ENCODE peak calls at places on chromosomes 6 and 20, in five cellular contexts. Y, A, Q, S and R are unnamed samples.

GRCh38 chr20:60049601-60050000 is 91.4 kb downstream of the CDH26 start:
- DNase-seq in Q (no peak), Y (peak; percentile 35), A (no peak), S (peak; percentile 17), R (peak; percentile 23)

GRCh38 chr20:63411151-63411897 is 50.2 kb upstream of the CHRNA4 start:
- DNase-seq in Y (no peak), S (no peak), Q (no peak), A (no peak), R (no peak)

GRCh38 chr6:22025468-22026159 is 271.2 kb downstream of the PRL start:
- DNase-seq in Q (peak; percentile 16), S (peak; percentile 48), Y (peak; percentile 46), A (peak; percentile 35), R (no peak)

GRCh38 chr20:17808357-17808756 is 108.6 kb downstream of the BANF2 start:
- DNase-seq in Y (no peak), Q (peak; percentile 54), S (peak; percentile 74), A (peak; percentile 45), R (no peak)

GRCh38 chr20:1185781-1186334 is 1.1 kb upstream of the TMEM74B start:
- DNase-seq in Q (peak; percentile 88), Y (peak; percentile 16), A (peak; percentile 80), S (peak; percentile 69), R (no peak)

GRCh38 chr20:19934792-19935491 is 82.2 kb upstream of the NAA20 start:
- DNase-seq in A (peak; percentile 22), S (no peak), Y (peak; percentile 88), Q (no peak), R (no peak)

GRCh38 chr6:28005124-28005662 is 48.2 kb downstream of the OR2B6 start:
- DNase-seq in A (no peak), Y (no peak), S (no peak), Q (no peak), R (no peak)

GRCh38 chr6:44059359-44060342 is 67.6 kb downstream of the MRPL14 start:
- DNase-seq in Q (no peak), A (no peak), S (peak; percentile 74), Y (peak; percentile 94), R (no peak)

GRCh38 chr6:163991326-163991725 is 576.8 kb downstream of the QKI start:
- DNase-seq in Y (no peak), Q (no peak), S (no peak), A (no peak), R (no peak)

GRCh38 chr6:108575905-108576494 is 15.3 kb downstream of the FOXO3 start:
- DNase-seq in S (no peak), A (no peak), Q (no peak), Y (no peak), R (no peak)

GRCh38 chr6:108580645-108581044 is 19.9 kb downstream of the FOXO3 start:
- DNase-seq in Y (no peak), A (no peak), Q (no peak), S (no peak), R (no peak)

GRCh38 chr6:108576724-108577123 is 16.0 kb downstream of the FOXO3 start:
- DNase-seq in A (no peak), Q (no peak), S (no peak), Y (no peak), R (no peak)

GRCh38 chr6:108578595-108579038 is 17.9 kb downstream of the FOXO3 start:
- DNase-seq in A (peak; percentile 59), S (peak; percentile 64), Y (no peak), Q (no peak), R (no peak)

DNA sequence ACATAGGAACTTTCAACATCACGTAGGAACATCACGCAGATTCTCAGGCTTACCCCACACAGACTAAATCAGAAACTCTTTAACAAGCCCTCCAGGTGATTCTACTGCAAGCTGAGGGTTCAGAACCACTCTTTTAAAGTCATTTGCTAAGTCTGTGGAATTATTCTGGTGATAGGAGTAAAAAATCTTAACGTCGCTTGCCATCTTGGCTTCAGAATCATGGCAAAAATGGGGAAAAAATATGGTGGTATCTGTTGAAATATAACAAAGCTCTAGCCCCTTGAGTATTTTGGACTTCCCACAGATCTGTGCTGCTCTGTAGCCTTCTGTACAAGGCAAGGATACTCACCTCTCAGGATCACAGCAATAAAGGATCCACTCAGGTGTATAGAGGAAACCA is 17.4 kb downstream of the FOXO3 start:
- DNase-seq in S (no peak), Q (no peak), Y (no peak), A (no peak), R (no peak)
- H4K20me1 ChIP-seq in S (peaks cover 26% of the 10 kb centered on the region), Q (peaks cover 8% of the 10 kb centered on the region), Y (no peaks in the 10 kb centered on the region), A (peaks cover 75% of the 10 kb centered on the region), R (peaks cover 17% of the 10 kb centered on the region)

GRCh38 chr6:157036245-157036681 is 259.1 kb downstream of the ARID1B start:
- DNase-seq in Y (peak; percentile 90), A (peak; percentile 50), S (peak; percentile 69), Q (no peak), R (no peak)

GRCh38 chr6:157035576-157035975 is 258.4 kb downstream of the ARID1B start:
- DNase-seq in A (no peak), Q (peak; percentile 40), S (no peak), Y (no peak), R (no peak)

GRCh38 chr6:157034433-157035230 is 257.5 kb downstream of the ARID1B start:
- DNase-seq in Y (peak; percentile 58), Q (peak; percentile 55), S (peak; percentile 81), A (peak; percentile 50), R (no peak)

GRCh38 chr6:157032923-157033322 is 255.7 kb downstream of the ARID1B start:
- DNase-seq in Q (no peak), A (no peak), Y (no peak), S (no peak), R (no peak)

GRCh38 chr6:157033428-157034140 is 256.4 kb downstream of the ARID1B start:
- DNase-seq in S (peak; percentile 52), Q (no peak), A (no peak), Y (peak; percentile 35), R (no peak)
- H4K20me1 ChIP-seq in S (no peaks in the 10 kb centered on the region), Q (peaks cover 2% of the 10 kb centered on the region), A (peaks cover 23% of the 10 kb centered on the region), Y (no peaks in the 10 kb centered on the region), R (no peaks in the 10 kb centered on the region)

GRCh38 chr20:41047279-41047974 is 18.8 kb downstream of the TOP1 start:
- DNase-seq in A (no peak), S (peak; percentile 16), Q (no peak), Y (no peak), R (no peak)
- H4K20me1 ChIP-seq in A (peaks cover 100% of the 10 kb centered on the region), S (peaks cover 42% of the 10 kb centered on the region), Q (peaks cover 97% of the 10 kb centered on the region), Y (no peaks in the 10 kb centered on the region), R (peaks cover 22% of the 10 kb centered on the region)

DNA sequence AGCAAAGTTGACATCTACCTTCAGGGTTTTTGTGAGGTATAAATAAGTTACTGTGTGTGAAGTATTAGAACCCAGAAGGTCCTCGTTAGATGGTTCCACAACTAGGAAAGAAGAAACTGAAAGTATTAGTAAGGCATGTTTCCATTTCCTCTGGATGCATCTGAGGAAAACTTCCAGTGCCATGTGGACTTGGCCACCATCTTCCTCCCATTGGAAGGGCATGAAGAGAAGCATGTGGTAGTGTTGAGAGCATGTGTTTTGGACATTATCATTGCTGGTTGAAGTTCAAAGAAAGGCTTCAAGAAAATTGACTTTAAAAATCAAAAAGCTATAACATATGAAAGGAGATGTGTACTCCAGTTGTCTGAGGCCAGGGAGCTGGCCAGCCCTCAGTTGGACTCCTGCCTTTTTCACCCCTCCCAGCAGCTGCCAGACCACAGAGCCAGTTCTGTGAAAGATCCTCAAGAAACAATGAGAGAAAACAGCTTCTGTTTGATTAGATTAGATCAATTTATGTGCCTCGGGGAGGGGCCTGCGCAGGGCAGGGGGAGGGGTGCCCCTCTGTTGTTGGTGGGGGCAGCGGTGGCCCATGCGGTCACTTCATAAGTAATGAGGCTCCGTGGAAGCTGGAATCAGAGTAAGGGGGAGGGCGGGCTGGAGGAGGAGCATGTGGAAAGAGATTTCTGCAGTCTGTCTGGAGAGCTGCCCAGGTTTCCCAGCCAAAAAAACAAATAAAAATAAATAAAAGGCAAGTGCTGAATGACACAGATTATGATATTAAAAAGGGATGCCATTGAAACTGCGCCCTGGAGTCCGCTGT is 154.0 kb downstream of the JARID2 start:
- DNase-seq in Q (peak; percentile 89), A (peak; percentile 75), S (peak; percentile 78), Y (no peak), R (no peak)
- H4K20me1 ChIP-seq in Q (no peaks in the 10 kb centered on the region), A (peaks cover 3% of the 10 kb centered on the region), S (peaks cover 2% of the 10 kb centered on the region), Y (peaks cover 3% of the 10 kb centered on the region), R (peaks cover 4% of the 10 kb centered on the region)